ENCODE peak calls at places on chromosomes 7 and 10, in eight cellular contexts. J is DND-41, O is AG04449, V is fibroblast of lung, E is bronchial epithelial cell, C is PC-3, A is right atrium auricular region, K is fibroblast of mammary gland. B is an unnamed sample.

GRCh38 chr7:32476816-32477648 is 13.1 kb downstream of the LSM5 start:
- DNase-seq in A (no peak), C (peak), V (no peak), J (no peak), O (no peak), K (peak), E (peak), B (peak)

GRCh38 chr7:42128703-42129102 is 108.3 kb downstream of the GLI3 start:
- DNase-seq in O (no peak), C (peak), J (peak), K (peak), E (peak), A (no peak), V (peak), B (peak)

GRCh38 chr7:117666019-117666418 is 186.2 kb downstream of the CFTR start:
- DNase-seq in A (no peak), E (peak), C (peak), V (peak), J (no peak), K (peak), O (no peak), B (peak)

GRCh38 chr10:4174197-4174596 is 389.2 kb upstream of the KLF6 start:
- DNase-seq in A (no peak), V (no peak), C (peak), J (peak), K (peak), O (no peak), E (no peak), B (peak)

GRCh38 chr7:34240450-34240849 is 335.1 kb downstream of the BMPER start:
- DNase-seq in O (no peak), C (no peak), J (no peak), A (no peak), V (no peak), E (no peak), K (no peak), B (no peak)

GRCh38 chr7:148356303-148356702 is 234.3 kb upstream of the C7orf33 start:
- DNase-seq in E (no peak), K (peak), J (no peak), O (no peak), A (no peak), C (no peak), V (no peak), B (no peak)

GRCh38 chr7:45461014-45461413 is 113.2 kb upstream of the ADCY1 start:
- DNase-seq in E (no peak), O (no peak), K (no peak), C (no peak), V (no peak), A (no peak), J (no peak), B (no peak)

GRCh38 chr7:36357054-36357453 is 32.6 kb upstream of the ANLN start:
- DNase-seq in A (no peak), J (no peak), C (no peak), K (no peak), O (no peak), V (no peak), E (no peak), B (no peak)

GRCh38 chr7:131845573-131846337 is 289.3 kb upstream of the PODXL start:
- DNase-seq in A (no peak), V (no peak), J (no peak), O (no peak), E (no peak), C (no peak), K (no peak), B (no peak)

GRCh38 chr10:104143829-104144228 is 21.9 kb downstream of the SFR1 start:
- DNase-seq in K (no peak), O (no peak), C (no peak), V (no peak), E (no peak), J (no peak), A (no peak), B (no peak)

GRCh38 chr10:119315128-119316001 is 108.0 kb downstream of the GRK5 start:
- DNase-seq in J (peak), C (peak), E (peak), V (peak), A (peak), O (peak), K (peak), B (peak)

GRCh38 chr7:29369909-29370488 is 175.4 kb downstream of the CHN2 start:
- DNase-seq in O (no peak), J (no peak), K (no peak), C (no peak), A (no peak), E (peak), V (no peak), B (no peak)

GRCh38 chr10:87844837-87845623 is 18.3 kb downstream of the KLLN start:
- DNase-seq in C (peak), J (no peak), A (no peak), K (peak), V (peak), O (no peak), E (peak), B (peak)

GRCh38 chr7:7795203-7795602 is 76.8 kb upstream of the RPA3 start:
- DNase-seq in C (no peak), J (no peak), K (no peak), E (no peak), O (no peak), A (no peak), V (no peak), B (no peak)

GRCh38 chr10:103616705-103617361 is 123.3 kb downstream of the NEURL1 start:
- DNase-seq in K (peak), C (no peak), A (peak), J (no peak), O (peak), V (peak), E (no peak), B (peak)

GRCh38 chr7:36047254-36047653 is 105.8 kb upstream of the EEPD1 start:
- DNase-seq in K (no peak), J (no peak), O (no peak), C (no peak), E (no peak), V (no peak), A (no peak), B (no peak)

GRCh38 chr10:73414230-73414981 is 548 bp upstream of the ANXA7 start:
- DNase-seq in J (no peak), K (no peak), V (no peak), C (peak), O (no peak), A (no peak), E (peak), B (peak)

GRCh38 chr7:149707448-149707886 is 65.9 kb downstream of the ZNF467 start:
- DNase-seq in O (no peak), J (no peak), V (peak), E (peak), K (peak), C (peak), A (no peak), B (peak)

GRCh38 chr7:36707922-36708321 is 16.4 kb downstream of the AOAH start:
- DNase-seq in J (no peak), O (no peak), V (no peak), K (no peak), A (no peak), C (no peak), E (peak), B (no peak)

GRCh38 chr10:32983333-32983909 is 25.4 kb upstream of the ITGB1 start:
- DNase-seq in C (peak), J (no peak), K (peak), A (no peak), O (peak), V (peak), E (peak), B (peak)

GRCh38 chr10:103884681-103885139 is 29.3 kb upstream of the SH3PXD2A start:
- DNase-seq in O (no peak), J (peak), C (peak), E (peak), A (no peak), V (peak), K (peak), B (peak)

GRCh38 chr10:112904000-112904399 is 46.0 kb upstream of the TCF7L2 start:
- DNase-seq in A (no peak), O (no peak), J (no peak), C (peak), V (no peak), E (peak), K (peak), B (peak)

GRCh38 chr10:69503896-69504265 is 52.6 kb downstream of the TSPAN15 start:
- DNase-seq in A (no peak), O (no peak), V (no peak), E (no peak), J (no peak), K (no peak), C (no peak), B (no peak)

GRCh38 chr10:47347303-47347675 is 874 bp upstream of the RBP3 start:
- DNase-seq in A (no peak), E (no peak), K (no peak), C (no peak), O (no peak), V (no peak), J (no peak), B (no peak)

GRCh38 chr10:47402681-47403301 is 18.7 kb upstream of the ZNF488 start:
- DNase-seq in C (peak), E (peak), A (peak), J (no peak), K (peak), O (no peak), V (peak), B (peak)

GRCh38 chr10:103750836-103751235 is 104.5 kb downstream of the SH3PXD2A start:
- DNase-seq in K (no peak), O (no peak), C (no peak), A (no peak), V (no peak), E (no peak), J (no peak), B (no peak)

GRCh38 chr7:106062521-106062931 is 49.6 kb downstream of the SYPL1 start:
- DNase-seq in E (peak), C (peak), J (no peak), K (no peak), V (no peak), A (no peak), O (no peak), B (no peak)

GRCh38 chr10:60916025-60916424 is 28.0 kb downstream of the RHOBTB1 start:
- DNase-seq in K (no peak), V (no peak), E (no peak), C (peak), J (no peak), A (no peak), O (no peak), B (no peak)

GRCh38 chr10:99374972-99375371 is 45.8 kb downstream of the CNNM1 start:
- DNase-seq in K (no peak), O (no peak), V (no peak), E (no peak), J (no peak), A (no peak), C (no peak), B (no peak)

GRCh38 chr7:48147078-48147591 is 24.1 kb upstream of the ABCA13 start:
- DNase-seq in O (no peak), K (no peak), J (no peak), E (peak), V (no peak), A (no peak), C (peak), B (no peak)

GRCh38 chr7:39741942-39742623 is 118.7 kb downstream of the RALA start:
- DNase-seq in O (no peak), C (peak), A (no peak), V (peak), J (peak), K (peak), E (peak), B (peak)

GRCh38 chr7:22784346-22784745 is 38.3 kb downstream of the TOMM7 start:
- DNase-seq in C (no peak), E (no peak), O (no peak), J (no peak), A (no peak), V (no peak), K (no peak), B (no peak)

DNA sequence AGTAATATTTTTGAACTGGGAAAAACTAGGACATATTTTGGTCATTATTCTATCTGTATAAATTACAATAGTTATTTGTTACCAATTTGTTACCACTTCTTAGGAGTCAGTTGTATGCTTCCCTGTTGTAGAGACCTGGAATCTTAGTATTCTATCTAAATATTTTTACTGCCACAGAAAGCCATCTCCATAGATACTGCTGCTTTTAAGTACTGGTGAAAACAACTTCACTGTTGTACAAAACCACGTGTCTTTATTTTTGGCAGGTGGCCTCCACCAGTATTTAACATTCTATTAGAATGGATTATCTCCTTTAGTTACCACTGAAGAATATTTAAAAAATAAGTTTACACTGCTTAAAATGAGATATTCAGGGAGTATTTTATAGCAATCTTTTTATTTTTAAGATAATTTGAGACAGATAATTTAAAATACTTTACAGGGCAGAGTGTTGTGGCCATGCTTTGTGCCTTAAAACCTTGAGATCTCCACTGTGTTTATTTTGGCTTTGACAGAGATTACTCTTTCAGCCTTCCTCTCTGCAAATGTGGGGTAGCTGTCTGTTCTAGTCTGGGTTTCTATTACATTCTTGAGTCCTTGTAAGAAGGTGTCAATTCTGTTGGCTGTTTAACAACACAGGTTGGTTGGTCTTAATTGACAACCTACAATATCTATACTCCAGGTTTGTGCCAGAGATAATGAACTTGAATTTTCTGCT is 185.6 kb downstream of the LRRC4 start:
- DNase-seq in J (no peak), C (no peak), V (no peak), A (no peak), E (no peak), K (no peak), O (no peak), B (no peak)
- H3K4me3 ChIP-seq in J (no peak), C (no peak), V (no peak), A (no peak), E (no peak), K (no peak), O (no peak), B (no peak)

GRCh38 chr10:98030093-98030821 is at the start of gene CRTAC1:
- DNase-seq in A (peak), C (no peak), O (no peak), V (peak), J (no peak), K (no peak), E (no peak), B (peak)
- H3K4me3 ChIP-seq in A (peak), C (no peak), O (no peak), V (no peak), J (no peak), K (no peak), E (peak), B (no peak)

GRCh38 chr10:50882540-50882983 is 2.9 kb downstream of the A1CF start:
- DNase-seq in O (no peak), V (no peak), K (peak), J (no peak), E (peak), C (peak), A (no peak), B (peak)

GRCh38 chr10:50883624-50884023 is 1.8 kb downstream of the A1CF start:
- DNase-seq in J (no peak), E (no peak), O (no peak), C (no peak), A (no peak), V (no peak), K (no peak), B (no peak)

GRCh38 chr10:50884302-50884701 is 1.1 kb downstream of the A1CF start:
- DNase-seq in O (no peak), A (no peak), C (no peak), J (no peak), E (no peak), K (no peak), V (no peak), B (no peak)

DNA sequence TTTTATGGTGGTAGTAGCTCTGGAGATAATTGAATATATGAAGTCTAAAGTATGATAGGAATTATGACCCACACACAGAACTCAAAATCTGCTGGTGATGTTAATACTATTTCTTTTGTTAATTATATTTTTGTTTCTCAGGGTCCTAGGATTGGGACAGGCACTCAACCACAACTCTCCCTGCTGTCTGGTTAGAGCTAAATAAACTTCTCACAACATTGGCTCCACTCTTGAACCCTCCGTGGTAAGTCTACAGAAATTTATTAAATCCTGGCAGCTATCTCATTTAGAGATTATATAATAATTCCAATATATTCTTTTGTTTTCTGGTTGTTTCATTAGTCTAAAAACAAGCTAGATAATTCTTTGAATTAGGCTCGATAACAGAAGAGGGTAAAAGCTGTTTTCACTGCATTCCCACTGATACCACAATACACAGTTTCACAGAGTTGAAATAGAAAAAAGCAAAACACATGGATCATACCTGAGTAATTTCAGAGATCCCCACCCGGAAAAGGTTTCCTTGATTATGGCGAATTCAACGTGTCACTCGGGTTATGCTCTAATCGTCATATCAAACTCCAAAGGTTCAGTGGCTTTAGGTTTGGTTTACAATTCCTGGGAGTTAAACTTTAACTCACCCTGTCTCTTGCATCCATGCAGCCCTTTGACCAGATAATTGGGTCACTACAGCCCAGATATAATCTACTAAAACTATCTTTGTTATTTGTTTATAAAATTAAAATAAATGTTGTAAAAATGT is at the start of gene A1CF:
- DNase-seq in J (no peak), E (no peak), O (no peak), C (no peak), A (no peak), V (no peak), K (no peak), B (no peak)
- H3K4me3 ChIP-seq in J (no peak), E (no peak), O (no peak), C (no peak), A (no peak), V (no peak), K (no peak), B (no peak)

DNA sequence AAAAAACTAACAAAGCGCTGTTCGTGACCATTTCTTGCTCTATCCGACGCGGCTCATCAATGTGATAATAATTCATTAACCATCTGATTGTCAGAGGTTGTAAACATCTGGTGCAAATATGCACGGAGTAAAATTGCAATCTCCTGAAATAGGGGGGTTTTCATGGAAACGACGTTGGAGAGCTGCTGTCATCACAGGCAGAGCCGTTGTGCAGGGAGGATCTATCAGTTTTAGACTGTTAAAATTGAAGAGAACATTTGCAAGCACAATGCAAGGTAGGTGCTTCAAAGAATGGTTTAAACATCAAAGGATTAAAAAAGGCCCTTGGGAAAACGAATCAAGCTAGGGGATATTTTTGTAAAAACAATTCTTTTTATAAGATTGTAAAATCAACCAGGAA is 15.4 kb upstream of the PARD3 start:
- DNase-seq in V (no peak), J (peak), O (no peak), A (no peak), C (no peak), K (no peak), E (no peak), B (no peak)
- H3K4me3 ChIP-seq in V (no peak), J (peak), O (peak), A (no peak), C (no peak), K (no peak), E (no peak), B (peak)

GRCh38 chr10:89869757-89870156 is 168.4 kb downstream of the KIF20B start:
- DNase-seq in C (no peak), J (no peak), O (no peak), A (no peak), E (no peak), K (no peak), V (no peak), B (no peak)
- H3K4me3 ChIP-seq in C (no peak), J (no peak), O (no peak), A (no peak), E (no peak), K (no peak), V (no peak), B (no peak)

GRCh38 chr10:68107651-68108449 is 1.4 kb upstream of the MYPN start:
- DNase-seq in J (no peak), V (no peak), E (no peak), O (no peak), K (no peak), C (no peak), A (no peak), B (no peak)
- H3K4me3 ChIP-seq in J (no peak), V (no peak), E (no peak), O (peak), K (no peak), C (peak), A (no peak), B (peak)

B was measured in foreskin fibroblast.